ENCODE peak calls at places on chromosome 12, in nine cellular contexts. U is OCI-M1; J is GM12864; E is central memory CD4-positive, alpha-beta T cell; I is activated CD4-positive, alpha-beta T cell treated with anti-CD3 and anti-CD28 coated beads for 24 hours; Y is ecto neural progenitor cell; H is iPS DF 6.9; V is OCI-LY7; X is LoVo. N is an unnamed sample.

GRCh38 chr12:46152456-46152855 is 116.4 kb downstream of the SLC38A1 start:
- DNase-seq in U (no peak), J (no peak), E (no peak), I (no peak), Y (no peak), H (no peak), V (no peak), X (no peak), N (no peak)

GRCh38 chr12:56258820-56259183 is 618 bp upstream of the ANKRD52 start:
- DNase-seq in U (no peak), J (no peak), E (no peak), I (no peak), Y (no peak), H (no peak), V (no peak), X (no peak), N (no peak)

GRCh38 chr12:111156304-111156703 is 212.6 kb downstream of the PHETA1 start:
- DNase-seq in U (no peak), J (no peak), E (no peak), I (no peak), Y (no peak), H (no peak), V (no peak), X (no peak), N (no peak)

GRCh38 chr12:6230321-6231110 is 30.3 kb downstream of the CD9 start:
- DNase-seq in U (peak), J (peak), E (peak), I (peak), Y (no peak), H (no peak), V (peak), X (no peak), N (peak)

GRCh38 chr12:76583301-76583700 is 23.7 kb upstream of the OSBPL8 start:
- DNase-seq in U (no peak), J (no peak), E (no peak), I (no peak), Y (no peak), H (no peak), V (peak), X (no peak), N (no peak)

GRCh38 chr12:13187399-13187798 is 9.1 kb upstream of the EMP1 start:
- DNase-seq in U (no peak), J (no peak), E (no peak), I (no peak), Y (no peak), H (no peak), V (no peak), X (no peak), N (no peak)

GRCh38 chr12:93908846-93909592 is 231.8 kb downstream of the CRADD start:
- DNase-seq in U (no peak), J (no peak), E (no peak), I (no peak), Y (no peak), H (no peak), V (no peak), X (peak), N (no peak)

GRCh38 chr12:72499244-72499643 is 227.1 kb downstream of the TRHDE start:
- DNase-seq in U (no peak), J (no peak), E (no peak), I (no peak), Y (no peak), H (no peak), V (no peak), X (no peak), N (no peak)

GRCh38 chr12:42135264-42135814 is 9.3 kb downstream of the GXYLT1 start:
- DNase-seq in U (no peak), J (no peak), E (no peak), I (no peak), Y (no peak), H (no peak), V (no peak), X (no peak), N (no peak)

GRCh38 chr12:5442251-5443006 is 10.5 kb downstream of the NTF3 start:
- DNase-seq in U (peak), J (no peak), E (no peak), I (no peak), Y (no peak), H (no peak), V (peak), X (peak), N (no peak)

GRCh38 chr12:102182635-102183034 is 15.0 kb downstream of the PMCH start:
- DNase-seq in U (peak), J (no peak), E (no peak), I (no peak), Y (no peak), H (no peak), V (no peak), X (no peak), N (no peak)

GRCh38 chr12:52244615-52244994 is 11.6 kb downstream of the KRT7 start:
- DNase-seq in U (no peak), J (no peak), E (no peak), I (no peak), Y (no peak), H (no peak), V (no peak), X (no peak), N (no peak)

GRCh38 chr12:82805812-82806497 is 119.2 kb downstream of the TMTC2 start:
- DNase-seq in U (no peak), J (no peak), E (no peak), I (no peak), Y (no peak), H (no peak), V (no peak), X (no peak), N (no peak)

GRCh38 chr12:113898466-113898865 is 67.7 kb downstream of the RBM19 start:
- DNase-seq in U (no peak), J (no peak), E (no peak), I (no peak), Y (no peak), H (no peak), V (no peak), X (no peak), N (no peak)

GRCh38 chr12:23950011-23950774 is 723 bp upstream of the SOX5 start:
- DNase-seq in U (no peak), J (no peak), E (no peak), I (no peak), Y (peak), H (no peak), V (no peak), X (no peak), N (no peak)

GRCh38 chr12:28010036-28010435 is 37.5 kb upstream of the PTHLH start:
- DNase-seq in U (no peak), J (no peak), E (no peak), I (no peak), Y (no peak), H (no peak), V (no peak), X (no peak), N (no peak)

GRCh38 chr12:6280053-6280469 is 30.4 kb upstream of the PLEKHG6 start:
- DNase-seq in U (no peak), J (no peak), E (no peak), I (no peak), Y (no peak), H (no peak), V (no peak), X (peak), N (no peak)

GRCh38 chr12:107449891-107450290 is 235.7 kb upstream of the PWP1 start:
- DNase-seq in U (no peak), J (no peak), E (no peak), I (no peak), Y (no peak), H (no peak), V (no peak), X (no peak), N (no peak)

GRCh38 chr12:122437656-122438121 is 15.2 kb upstream of the CLIP1 start:
- DNase-seq in U (no peak), J (no peak), E (no peak), I (no peak), Y (no peak), H (no peak), V (no peak), X (peak), N (no peak)

GRCh38 chr12:105992849-105993740 is 145.7 kb downstream of the NUAK1 start:
- DNase-seq in U (no peak), J (no peak), E (no peak), I (no peak), Y (no peak), H (no peak), V (no peak), X (no peak), N (no peak)

GRCh38 chr12:9331218-9331626 is 123.0 kb upstream of the PZP start:
- DNase-seq in U (peak), J (peak), E (peak), I (peak), Y (peak), H (peak), V (peak), X (peak), N (peak)

GRCh38 chr12:4036872-4037271 is 163.7 kb upstream of the PARP11 start:
- DNase-seq in U (no peak), J (no peak), E (no peak), I (no peak), Y (no peak), H (no peak), V (no peak), X (no peak), N (no peak)

GRCh38 chr12:3313655-3314305 is 177.2 kb upstream of the PRMT8 start:
- DNase-seq in U (peak), J (no peak), E (no peak), I (no peak), Y (peak), H (no peak), V (peak), X (peak), N (no peak)

GRCh38 chr12:6827982-6828670 is at the start of gene P3H3:
- DNase-seq in U (peak), J (no peak), E (peak), I (no peak), Y (peak), H (no peak), V (peak), X (peak), N (no peak)

GRCh38 chr12:91833780-91834359 is 311.8 kb downstream of the BTG1 start:
- DNase-seq in U (no peak), J (no peak), E (no peak), I (no peak), Y (no peak), H (no peak), V (no peak), X (no peak), N (no peak)

GRCh38 chr12:49478949-49479664 is 59.7 kb upstream of the KCNH3 start:
- DNase-seq in U (no peak), J (no peak), E (no peak), I (no peak), Y (no peak), H (no peak), V (no peak), X (no peak), N (no peak)